ENCODE peak calls at places on chromosomes 13 and 19, in seven cellular contexts. One of them, this sample, is unnamed.

GRCh38 chr13:100521912-100522490 is 66.6 kb downstream of the GGACT start:
- DNase-seq in ACHN: no peak
- DNase-seq in posterior cingulate gyrus: no peak
- DNase-seq in islet precursor cell: no peak
- DNase-seq in left cardiac atrium: no peak
- DNase-seq in GDM1: no peak
- DNase-seq in HTR-8/SVneo: no peak
- DNase-seq in this sample: no peak

GRCh38 chr13:39362652-39363390 is 240.2 kb downstream of the LHFPL6 start:
- DNase-seq in ACHN: no peak
- DNase-seq in posterior cingulate gyrus: no peak
- DNase-seq in islet precursor cell: no peak
- DNase-seq in left cardiac atrium: no peak
- DNase-seq in GDM1: no peak
- DNase-seq in HTR-8/SVneo: no peak
- DNase-seq in this sample: no peak

GRCh38 chr19:11142528-11143171 is 12.9 kb downstream of the SPC24 start:
- DNase-seq in ACHN: peak
- DNase-seq in posterior cingulate gyrus: peak
- DNase-seq in islet precursor cell: peak
- DNase-seq in left cardiac atrium: peak
- DNase-seq in GDM1: no peak
- DNase-seq in HTR-8/SVneo: peak
- DNase-seq in this sample: no peak

GRCh38 chr13:37539176-37539575 is 59.4 kb downstream of the POSTN start:
- DNase-seq in ACHN: no peak
- DNase-seq in posterior cingulate gyrus: no peak
- DNase-seq in islet precursor cell: no peak
- DNase-seq in left cardiac atrium: no peak
- DNase-seq in GDM1: no peak
- DNase-seq in HTR-8/SVneo: no peak
- DNase-seq in this sample: no peak

GRCh38 chr13:32314271-32314967 is 744 bp downstream of the ZAR1L start:
- DNase-seq in ACHN: no peak
- DNase-seq in posterior cingulate gyrus: no peak
- DNase-seq in islet precursor cell: no peak
- DNase-seq in left cardiac atrium: peak
- DNase-seq in GDM1: no peak
- DNase-seq in HTR-8/SVneo: no peak
- DNase-seq in this sample: no peak

GRCh38 chr13:44437356-44438233 is 64.0 kb downstream of the SERP2 start:
- DNase-seq in ACHN: peak
- DNase-seq in posterior cingulate gyrus: no peak
- DNase-seq in islet precursor cell: no peak
- DNase-seq in left cardiac atrium: no peak
- DNase-seq in GDM1: no peak
- DNase-seq in HTR-8/SVneo: peak
- DNase-seq in this sample: peak

GRCh38 chr13:29266261-29266660 is 329.2 kb downstream of the SLC7A1 start:
- DNase-seq in ACHN: no peak
- DNase-seq in posterior cingulate gyrus: no peak
- DNase-seq in islet precursor cell: no peak
- DNase-seq in left cardiac atrium: no peak
- DNase-seq in GDM1: no peak
- DNase-seq in HTR-8/SVneo: no peak
- DNase-seq in this sample: no peak

GRCh38 chr19:27971071-27971470 is 1241.9 kb downstream of the UQCRFS1 start:
- DNase-seq in ACHN: peak
- DNase-seq in posterior cingulate gyrus: no peak
- DNase-seq in islet precursor cell: peak
- DNase-seq in left cardiac atrium: no peak
- DNase-seq in GDM1: no peak
- DNase-seq in HTR-8/SVneo: no peak
- DNase-seq in this sample: no peak

GRCh38 chr13:26497991-26498423 is 59.5 kb upstream of the WASF3 start:
- DNase-seq in ACHN: no peak
- DNase-seq in posterior cingulate gyrus: no peak
- DNase-seq in islet precursor cell: no peak
- DNase-seq in left cardiac atrium: no peak
- DNase-seq in GDM1: no peak
- DNase-seq in HTR-8/SVneo: peak
- DNase-seq in this sample: no peak

GRCh38 chr13:32117696-32118095 is 86.1 kb downstream of the FRY start:
- DNase-seq in ACHN: no peak
- DNase-seq in posterior cingulate gyrus: no peak
- DNase-seq in islet precursor cell: no peak
- DNase-seq in left cardiac atrium: peak
- DNase-seq in GDM1: no peak
- DNase-seq in HTR-8/SVneo: no peak
- DNase-seq in this sample: no peak

GRCh38 chr13:71638728-71639127 is 228.3 kb downstream of the DACH1 start:
- DNase-seq in ACHN: no peak
- DNase-seq in posterior cingulate gyrus: no peak
- DNase-seq in islet precursor cell: no peak
- DNase-seq in left cardiac atrium: no peak
- DNase-seq in GDM1: no peak
- DNase-seq in HTR-8/SVneo: no peak
- DNase-seq in this sample: no peak

GRCh38 chr19:55255618-55256423 is 3.0 kb downstream of the PPP6R1 start:
- DNase-seq in ACHN: peak
- DNase-seq in posterior cingulate gyrus: no peak
- DNase-seq in islet precursor cell: no peak
- DNase-seq in left cardiac atrium: no peak
- DNase-seq in GDM1: peak
- DNase-seq in HTR-8/SVneo: no peak
- DNase-seq in this sample: peak

This sample was measured in Jurkat, Clone E6-1.